ENCODE peak calls at places on chromosome 18, in four cellular contexts. G, T, N and E are unnamed samples.

GRCh38 chr18:65124633-65125032 is 626.2 kb upstream of the CDH7 start:
- DNase-seq in N (no peak), G (no peak), T (no peak), E (no peak)

GRCh38 chr18:48663931-48664847 is 125.4 kb downstream of the CTIF start:
- DNase-seq in N (peak; percentile 31), T (peak; percentile 36), G (peak; percentile 27), E (peak; percentile 49)

GRCh38 chr18:2898131-2898640 is 51.4 kb downstream of the EMILIN2 start:
- DNase-seq in T (peak; percentile 43), G (no peak), N (no peak), E (no peak)

GRCh38 chr18:65750421-65751144 is at the start of gene CDH7:
- DNase-seq in T (no peak), N (no peak), G (no peak), E (no peak)

GRCh38 chr18:2997846-2998599 is 14.9 kb downstream of the LPIN2 start:
- DNase-seq in G (no peak), N (no peak), T (no peak), E (no peak)

GRCh38 chr18:22838639-22839487 is 94.3 kb upstream of the RBBP8 start:
- DNase-seq in T (no peak), N (no peak), G (no peak), E (no peak)

GRCh38 chr18:31428211-31428610 is 19.3 kb upstream of the DSG3 start:
- DNase-seq in T (no peak), G (no peak), N (no peak), E (no peak)

GRCh38 chr18:55593888-55594287 is 5.9 kb upstream of the TCF4 start:
- DNase-seq in G (no peak), N (no peak), T (peak; percentile 57), E (no peak)

GRCh38 chr18:62436636-62437519 is 85.9 kb upstream of the ZCCHC2 start:
- DNase-seq in T (peak; percentile 56), G (no peak), N (no peak), E (no peak)

GRCh38 chr18:59140287-59140885 is 702 bp downstream of the SEC11C start:
- DNase-seq in T (peak; percentile 51), N (no peak), G (no peak), E (no peak)

GRCh38 chr18:24910217-24910616 is 441.7 kb downstream of the ZNF521 start:
- DNase-seq in G (no peak), N (no peak), T (peak; percentile 44), E (no peak)

GRCh38 chr18:76722224-76723061 is 99.9 kb upstream of the ZNF236 start:
- DNase-seq in N (no peak), T (no peak), G (no peak), E (no peak)

GRCh38 chr18:29457316-29457715 is 1280.4 kb upstream of the CDH2 start:
- DNase-seq in T (no peak), N (no peak), G (no peak), E (no peak)

GRCh38 chr18:50594931-50595330 is 35.0 kb downstream of the MAPK4 start:
- DNase-seq in G (no peak), N (no peak), T (no peak), E (no peak)

GRCh38 chr18:42517896-42518295 is 562.9 kb downstream of the PIK3C3 start:
- DNase-seq in G (no peak), N (no peak), T (no peak), E (no peak)

GRCh38 chr18:45733535-45733934 is 9.6 kb downstream of the SLC14A1 start:
- DNase-seq in T (no peak), N (no peak), G (no peak), E (no peak)

GRCh38 chr18:74499633-74500032 is 3.5 kb downstream of the CNDP2 start:
- DNase-seq in N (no peak), G (no peak), T (no peak), E (peak; percentile 19)

GRCh38 chr18:68234115-68234514 is 480.8 kb downstream of the TMX3 start:
- DNase-seq in G (no peak), T (peak; percentile 10), N (no peak), E (no peak)

GRCh38 chr18:53380063-53380639 is 844.3 kb downstream of the MBD2 start:
- DNase-seq in G (no peak), T (peak; percentile 31), N (no peak), E (no peak)

GRCh38 chr18:75132471-75132870 is 76.5 kb downstream of the PTGR3 start:
- DNase-seq in N (no peak), T (no peak), G (no peak), E (no peak)

GRCh38 chr18:362914-363295 is 95.1 kb upstream of the THOC1 start:
- DNase-seq in N (no peak), T (no peak), G (no peak), E (no peak)

GRCh38 chr18:50453732-50454131 is 78.9 kb downstream of the SKA1 start:
- DNase-seq in N (no peak), T (no peak), G (no peak), E (no peak)

GRCh38 chr18:76369791-76370555 is 125.1 kb downstream of the ZNF516 start:
- DNase-seq in N (no peak), T (no peak), G (no peak), E (no peak)

GRCh38 chr18:21735452-21736015 is 5.1 kb upstream of the MIB1 start:
- DNase-seq in N (peak; percentile 50), G (peak; percentile 69), T (peak; percentile 73), E (peak; percentile 33)

GRCh38 chr18:7369006-7369405 is 138.1 kb downstream of the LRRC30 start:
- DNase-seq in G (no peak), T (no peak), N (no peak), E (no peak)

GRCh38 chr18:48798334-48799197 is 152.2 kb downstream of the SMAD7 start:
- DNase-seq in N (no peak), G (no peak), T (no peak), E (no peak)

DNA sequence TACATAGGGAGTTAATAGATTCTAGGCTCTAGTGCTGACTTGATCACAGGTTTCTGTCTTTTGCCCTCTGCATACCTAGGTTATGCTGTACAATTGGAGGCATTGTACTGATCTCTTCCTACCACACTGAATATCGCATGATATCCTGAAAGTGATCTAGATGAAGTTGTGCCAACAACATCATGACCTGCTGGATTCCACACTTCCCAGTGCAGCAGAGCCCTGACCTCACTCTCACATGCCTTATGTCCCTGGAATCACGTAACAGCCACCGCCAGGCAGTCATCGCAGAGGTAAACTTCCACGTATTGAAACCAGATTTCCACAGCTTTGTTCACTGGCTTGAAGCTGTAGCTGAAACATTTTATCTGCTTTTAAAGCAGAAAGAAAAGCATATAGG is 214.0 kb downstream of the ANKRD30B start:
- DNase-seq in N (no peak), T (no peak), G (no peak), E (no peak)
- H3K9me3 ChIP-seq in N (no peaks in the 10 kb centered on the region), T (peaks cover 34% of the 10 kb centered on the region), G (no peaks in the 10 kb centered on the region), E (no peaks in the 10 kb centered on the region)

GRCh38 chr18:78884502-78884901 is 95.1 kb upstream of the SALL3 start:
- DNase-seq in G (no peak), T (no peak), N (no peak), E (no peak)
- H3K9me3 ChIP-seq in G (no peaks in the 10 kb centered on the region), T (peaks cover 16% of the 10 kb centered on the region), N (peaks cover 25% of the 10 kb centered on the region), E (no peaks in the 10 kb centered on the region)

GRCh38 chr18:78126106-78126505 is 853.5 kb upstream of the SALL3 start:
- DNase-seq in T (no peak), N (no peak), G (no peak), E (no peak)
- H3K9me3 ChIP-seq in T (peaks cover 66% of the 10 kb centered on the region), N (no peaks in the 10 kb centered on the region), G (no peaks in the 10 kb centered on the region), E (peaks cover 2% of the 10 kb centered on the region)

GRCh38 chr18:63624863-63625262 is 19.2 kb downstream of the SERPINB4 start:
- DNase-seq in T (no peak), N (no peak), G (no peak), E (no peak)

GRCh38 chr18:63627819-63628218 is 16.2 kb downstream of the SERPINB4 start:
- DNase-seq in T (no peak), N (no peak), G (no peak), E (no peak)

DNA sequence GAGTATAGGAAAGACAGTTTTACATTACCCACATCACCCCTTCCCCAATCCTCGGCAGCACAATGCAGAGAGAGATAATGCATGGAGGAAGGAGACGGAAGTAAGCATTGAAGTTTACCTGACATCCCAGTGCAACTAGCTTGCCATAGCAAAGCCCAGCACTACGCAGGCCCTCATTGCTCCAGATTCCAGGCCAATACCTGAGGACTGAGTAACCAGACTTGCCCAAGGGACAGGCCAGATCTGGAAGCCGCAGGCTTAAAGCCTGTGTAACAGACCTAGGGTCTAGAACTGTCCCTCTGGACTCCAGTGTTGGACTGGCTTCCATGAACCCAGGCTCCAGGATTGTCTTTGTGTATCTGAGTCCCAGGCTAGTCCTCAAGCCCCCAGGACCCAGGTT is 17.6 kb downstream of the SERPINB4 start:
- DNase-seq in N (no peak), T (no peak), G (no peak), E (no peak)
- H3K9me3 ChIP-seq in N (peaks cover 27% of the 10 kb centered on the region), T (peaks cover 18% of the 10 kb centered on the region), G (no peaks in the 10 kb centered on the region), E (peaks cover 3% of the 10 kb centered on the region)

GRCh38 chr18:78639597-78639950 is 340.0 kb upstream of the SALL3 start:
- DNase-seq in N (no peak), G (no peak), T (no peak), E (no peak)

GRCh38 chr18:78638889-78639596 is 340.6 kb upstream of the SALL3 start:
- DNase-seq in T (no peak), N (no peak), G (no peak), E (no peak)

GRCh38 chr18:78636260-78636659 is 343.4 kb upstream of the SALL3 start:
- DNase-seq in G (no peak), T (no peak), N (no peak), E (no peak)

GRCh38 chr18:78635093-78635800 is 344.4 kb upstream of the SALL3 start:
- DNase-seq in N (no peak), T (no peak), G (no peak), E (no peak)

DNA sequence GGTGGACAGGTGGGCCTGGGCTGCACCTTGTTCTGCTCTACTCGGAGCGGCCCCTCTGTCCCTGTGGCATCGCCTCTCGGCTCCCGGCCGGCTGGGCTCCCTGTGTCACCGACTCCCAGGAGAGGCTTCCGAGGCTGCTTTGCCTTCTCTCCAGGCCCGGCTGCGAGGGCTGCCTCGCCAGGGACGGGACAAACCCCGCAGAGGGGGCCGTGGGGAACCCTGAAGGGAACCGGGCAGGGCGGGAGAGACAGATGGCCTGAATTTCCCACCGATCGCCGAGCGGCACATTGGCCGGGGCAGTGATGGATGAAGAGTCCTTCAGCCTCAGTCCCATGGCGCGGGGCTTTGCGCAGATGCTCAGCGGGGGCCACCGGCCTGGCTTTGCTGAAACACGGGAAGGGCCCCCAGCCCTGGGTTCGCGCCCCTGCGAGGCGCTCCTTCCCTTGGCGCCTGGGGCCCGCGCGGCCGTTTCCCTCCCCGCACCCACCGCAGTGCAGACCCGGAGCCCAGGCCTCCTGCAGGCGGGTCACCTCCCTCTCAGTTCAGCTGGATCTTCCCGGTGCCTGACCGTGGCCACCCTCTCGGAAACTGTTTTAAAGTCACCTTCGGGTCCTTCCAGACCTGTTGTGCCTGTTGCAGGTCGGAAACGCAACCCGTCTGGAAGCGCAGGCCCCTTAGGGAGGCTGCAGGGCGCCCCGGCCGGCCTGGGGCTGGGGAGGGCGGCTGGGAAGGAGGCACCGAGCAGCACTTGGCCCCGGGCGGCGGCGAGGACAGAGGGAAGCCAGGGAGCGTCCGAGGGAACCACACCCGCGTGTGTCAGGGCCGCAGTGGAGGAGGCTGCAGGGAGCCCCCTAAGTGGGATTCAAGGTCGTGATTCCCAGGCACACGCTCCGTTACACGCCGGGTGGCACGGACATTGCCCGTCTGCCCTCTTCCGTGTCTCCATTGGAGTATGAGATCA is 341.9 kb upstream of the SALL3 start:
- DNase-seq in G (no peak), T (no peak), N (no peak), E (no peak)
- H3K9me3 ChIP-seq in G (no peaks in the 10 kb centered on the region), T (peaks cover 59% of the 10 kb centered on the region), N (no peaks in the 10 kb centered on the region), E (no peaks in the 10 kb centered on the region)

GRCh38 chr18:11004951-11005350 is 144.4 kb downstream of the PIEZO2 start:
- DNase-seq in G (no peak), T (no peak), N (no peak), E (no peak)
- H3K9me3 ChIP-seq in G (no peaks in the 10 kb centered on the region), T (no peaks in the 10 kb centered on the region), N (no peaks in the 10 kb centered on the region), E (no peaks in the 10 kb centered on the region)